ENCODE peak calls at places on chromosomes 5 and 9, in seven cellular contexts. P is HCT116, W is K562, N is HepG2, Q is GM12878, S is Panc1, A is GM23338. M is an unnamed sample.

GRCh38 chr5:123943136-123943535 is 431.2 kb downstream of the CSNK1G3 start:
- ATAC-seq in P (no peak), W (no peak), N (no peak), Q (no peak), S (no peak), A (no peak), M (no peak)

GRCh38 chr9:14256588-14256987 is 57.4 kb downstream of the NFIB start:
- ATAC-seq in P (no peak), W (no peak), N (no peak), Q (no peak), S (no peak), A (no peak), M (peak)

GRCh38 chr9:85738509-85738908 is 3.2 kb downstream of the AGTPBP1 start:
- ATAC-seq in P (no peak), W (no peak), N (no peak), Q (no peak), S (no peak), A (no peak), M (no peak)

GRCh38 chr5:122673343-122673742 is 101.5 kb upstream of the SNX2 start:
- ATAC-seq in P (no peak), W (no peak), N (no peak), Q (no peak), S (no peak), A (no peak), M (peak)

GRCh38 chr5:180128671-180129261 is 57.2 kb upstream of the RNF130 start:
- ATAC-seq in P (no peak), W (no peak), N (no peak), Q (no peak), S (no peak), A (no peak), M (no peak)

GRCh38 chr9:89350988-89351557 is 32.8 kb downstream of the SECISBP2 start:
- ATAC-seq in P (no peak), W (no peak), N (peak), Q (no peak), S (no peak), A (no peak), M (no peak)

GRCh38 chr9:88915916-88916315 is 75.4 kb upstream of the S1PR3 start:
- ATAC-seq in P (no peak), W (no peak), N (no peak), Q (no peak), S (no peak), A (no peak), M (no peak)

GRCh38 chr5:16120579-16120978 is 59.0 kb downstream of the MARCHF11 start:
- ATAC-seq in P (no peak), W (no peak), N (no peak), Q (no peak), S (no peak), A (no peak), M (no peak)

GRCh38 chr5:133267601-133268000 is 215.8 kb downstream of the HSPA4 start:
- ATAC-seq in P (no peak), W (no peak), N (no peak), Q (no peak), S (no peak), A (no peak), M (no peak)

GRCh38 chr9:118366228-118366627 is 662.0 kb downstream of the TLR4 start:
- ATAC-seq in P (no peak), W (no peak), N (no peak), Q (no peak), S (no peak), A (no peak), M (no peak)

GRCh38 chr5:79237735-79238560 is 2.0 kb downstream of the JMY start:
- ATAC-seq in P (no peak), W (peak), N (peak), Q (peak), S (peak), A (no peak), M (no peak)

GRCh38 chr9:133960568-133961129 is 31.5 kb downstream of the VAV2 start:
- ATAC-seq in P (no peak), W (no peak), N (peak), Q (no peak), S (no peak), A (peak), M (peak)

GRCh38 chr9:2666569-2666968 is 45.0 kb downstream of the VLDLR start:
- ATAC-seq in P (no peak), W (no peak), N (no peak), Q (no peak), S (no peak), A (no peak), M (no peak)

GRCh38 chr9:97697837-97698236 is 697 bp upstream of the XPA start:
- ATAC-seq in P (no peak), W (no peak), N (peak), Q (no peak), S (no peak), A (no peak), M (no peak)

GRCh38 chr5:1027631-1028441 is 19.2 kb downstream of the NKD2 start:
- ATAC-seq in P (no peak), W (no peak), N (no peak), Q (no peak), S (no peak), A (no peak), M (no peak)

GRCh38 chr9:73039253-73039915 is 86.5 kb upstream of the ALDH1A1 start:
- ATAC-seq in P (no peak), W (no peak), N (no peak), Q (no peak), S (no peak), A (no peak), M (peak)

GRCh38 chr5:81679885-81680284 is 71.0 kb downstream of the SSBP2 start:
- ATAC-seq in P (no peak), W (no peak), N (no peak), Q (no peak), S (no peak), A (no peak), M (no peak)

GRCh38 chr5:168578506-168579205 is 512 bp downstream of the PANK3 start:
- ATAC-seq in P (peak), W (peak), N (peak), Q (peak), S (peak), A (peak), M (peak)

GRCh38 chr5:152329191-152329590 is 75.9 kb downstream of the NMUR2 start:
- ATAC-seq in P (no peak), W (no peak), N (no peak), Q (no peak), S (no peak), A (no peak), M (no peak)

GRCh38 chr5:145827275-145827674 is 7.9 kb downstream of the PRELID2 start:
- ATAC-seq in P (no peak), W (peak), N (no peak), Q (no peak), S (no peak), A (no peak), M (no peak)

GRCh38 chr5:54643679-54644078 is 126.1 kb downstream of the SNX18 start:
- ATAC-seq in P (peak), W (no peak), N (no peak), Q (no peak), S (no peak), A (no peak), M (no peak)

GRCh38 chr9:33167084-33167948 is at the start of gene B4GALT1:
- ATAC-seq in P (peak), W (peak), N (peak), Q (peak), S (peak), A (peak), M (peak)

GRCh38 chr9:77800924-77801551 is 152.9 kb upstream of the GNA14 start:
- ATAC-seq in P (no peak), W (no peak), N (no peak), Q (no peak), S (no peak), A (no peak), M (no peak)

GRCh38 chr9:127567898-127568617 is 44.0 kb upstream of the STXBP1 start:
- ATAC-seq in P (no peak), W (peak), N (peak), Q (no peak), S (peak), A (peak), M (no peak)

GRCh38 chr5:149271717-149272558 is at the start of gene AFAP1L1:
- ATAC-seq in P (peak), W (peak), N (peak), Q (no peak), S (peak), A (peak), M (peak)

GRCh38 chr9:109017493-109017892 is 4.2 kb upstream of the CTNNAL1 start:
- ATAC-seq in P (no peak), W (no peak), N (no peak), Q (peak), S (no peak), A (no peak), M (no peak)

GRCh38 chr5:138441221-138441620 is 2.4 kb downstream of the REEP2 start:
- ATAC-seq in P (no peak), W (no peak), N (no peak), Q (no peak), S (no peak), A (no peak), M (no peak)

GRCh38 chr9:88013051-88013450 is 38.7 kb upstream of the CDK20 start:
- ATAC-seq in P (no peak), W (no peak), N (no peak), Q (no peak), S (no peak), A (no peak), M (no peak)

GRCh38 chr9:6040077-6040476 is 24.7 kb upstream of the RANBP6 start:
- ATAC-seq in P (no peak), W (no peak), N (no peak), Q (peak), S (no peak), A (no peak), M (no peak)

DNA sequence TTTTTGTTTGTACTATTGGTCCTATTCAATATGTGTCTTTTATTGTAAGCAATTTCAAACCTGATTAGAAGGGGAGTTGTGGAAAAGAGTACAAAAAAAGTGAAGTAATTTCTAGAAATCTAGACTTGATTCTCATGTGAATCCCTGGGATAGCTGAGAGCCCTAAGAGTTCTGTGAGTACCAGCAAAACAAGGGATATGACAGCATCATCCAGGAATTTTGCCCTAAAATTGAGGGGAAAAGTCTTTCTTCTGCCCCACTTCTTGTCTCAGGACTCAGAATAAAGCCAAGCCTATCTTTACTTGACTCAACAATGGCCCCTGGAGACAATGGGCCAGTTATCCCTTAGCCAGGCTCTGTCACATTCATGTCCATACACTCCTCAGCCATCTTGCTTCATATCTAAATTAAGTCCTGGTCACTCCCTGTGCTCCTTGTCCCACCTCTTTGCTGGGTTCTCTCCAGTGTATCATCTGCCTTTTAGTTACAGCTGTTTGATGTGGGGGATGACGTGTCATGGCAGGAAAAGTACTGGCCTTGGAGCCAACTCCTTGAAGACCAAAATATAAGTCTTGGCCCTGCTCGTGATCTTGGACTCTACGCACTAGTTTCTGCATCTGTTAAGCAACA is 81.2 kb downstream of the ADAMTS12 start:
- ATAC-seq in P (no peak), W (no peak), N (no peak), Q (no peak), S (no peak), A (no peak), M (peak)
- H3K27ac ChIP-seq in P (no peak), W (no peak), N (no peak), Q (no peak), S (no peak), A (no peak), M (no peak)

DNA sequence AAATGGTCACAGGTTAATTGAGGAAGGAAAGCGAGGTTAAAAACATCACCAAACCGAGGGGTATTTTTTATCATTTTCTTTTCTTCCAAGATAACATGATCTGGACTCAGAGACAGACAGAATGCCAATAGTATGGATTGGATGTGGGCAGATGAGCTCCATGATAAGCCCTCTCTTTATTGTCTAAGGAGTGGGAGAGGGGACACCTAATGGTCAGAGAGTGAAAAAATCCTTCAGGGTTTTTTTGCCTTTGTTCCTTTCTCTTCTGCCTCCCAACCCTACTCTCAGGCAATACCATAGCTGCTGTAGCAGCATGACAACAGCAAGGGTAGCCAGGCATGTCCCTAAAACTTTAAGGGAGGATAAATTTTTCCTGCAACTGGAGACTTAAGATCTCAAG is 94.7 kb downstream of the DIRAS2 start:
- ATAC-seq in P (peak), W (no peak), N (no peak), Q (no peak), S (no peak), A (peak), M (no peak)
- TF ChIP-seq CTCF in P (no peak), W (no peak), N (no peak), Q (no peak), S (no peak), A (no peak), M (no peak)

GRCh38 chr9:123329329-123329955 is 26.6 kb upstream of the CRB2 start:
- ATAC-seq in P (peak), W (peak), N (no peak), Q (peak), S (no peak), A (no peak), M (no peak)
- TF ChIP-seq POLR2AphosphoS5 in P (no peak), W (no peak), N (no peak), Q (no peak), S (no peak), A (no peak), M (no peak)

DNA sequence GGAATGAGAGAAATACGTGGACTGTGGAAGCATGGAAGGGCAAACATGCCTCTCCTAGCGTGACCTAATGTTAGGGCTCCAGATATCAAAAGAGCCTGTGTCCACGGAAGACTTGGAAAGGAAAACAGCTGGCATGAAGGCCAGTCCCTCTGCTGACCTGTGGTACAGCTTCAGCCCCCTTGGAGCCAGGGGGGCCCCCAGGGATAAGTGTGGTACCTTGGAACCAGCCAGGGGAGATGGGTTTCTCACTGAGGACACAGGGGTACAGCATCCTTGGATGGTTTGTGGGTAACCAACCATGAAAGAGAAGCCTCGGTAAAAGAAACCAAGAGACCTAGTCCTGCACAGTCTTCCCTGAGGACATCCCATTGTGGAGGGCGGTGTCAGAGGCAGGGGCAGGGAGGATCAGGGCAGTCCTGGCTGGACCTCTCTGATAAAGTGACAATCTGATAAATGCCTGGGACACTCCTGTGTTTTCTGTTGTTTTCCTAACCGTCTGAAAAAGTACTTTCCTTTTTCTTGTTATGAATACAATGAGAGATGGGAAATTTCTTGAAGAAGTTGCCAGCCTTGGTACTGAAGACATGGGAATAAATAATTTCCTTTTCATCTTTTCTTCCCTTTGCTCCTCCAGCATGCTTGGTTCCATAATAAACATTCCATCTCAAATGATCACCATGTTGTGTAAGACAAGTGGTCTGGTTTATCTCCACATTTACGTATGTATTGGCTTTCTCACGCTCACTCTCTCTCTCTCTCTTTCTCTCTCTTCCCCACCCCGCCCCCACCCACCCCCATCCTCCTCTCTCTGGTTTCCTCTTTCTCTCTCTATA is 102.2 kb downstream of the SUSD1 start:
- ATAC-seq in P (peak), W (peak), N (no peak), Q (no peak), S (peak), A (no peak), M (no peak)
- H3K27ac ChIP-seq in P (no peak), W (peak), N (no peak), Q (peak), S (peak), A (no peak), M (peak)

DNA sequence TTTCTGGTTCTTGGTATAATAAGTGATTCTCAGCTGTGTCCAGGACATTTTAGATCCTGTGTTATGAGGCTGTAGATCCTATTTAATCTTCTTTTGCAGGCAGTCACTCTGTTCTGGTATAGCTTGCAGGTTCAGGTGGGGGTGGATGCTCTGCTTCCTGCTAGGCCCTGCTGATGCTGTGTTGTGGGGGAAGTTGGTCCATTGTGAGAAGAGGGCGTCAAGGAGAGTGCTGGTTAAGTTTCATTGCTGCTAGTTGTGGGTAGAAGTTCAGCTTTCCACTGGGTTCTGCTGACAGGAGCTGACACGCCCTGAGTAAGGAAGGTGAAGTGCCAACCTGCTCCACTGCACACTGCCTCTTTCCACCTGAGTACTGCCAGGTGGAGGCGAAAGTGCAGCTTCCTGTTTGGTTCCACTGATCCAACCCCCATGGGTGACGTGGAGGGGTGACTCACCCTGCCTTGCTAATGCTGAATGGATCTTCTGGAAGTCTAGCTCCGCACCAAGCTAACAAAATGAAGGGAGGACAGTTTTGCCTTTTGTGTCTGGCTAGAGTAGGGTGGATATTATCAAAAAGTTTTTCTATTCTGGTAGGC is 16.3 kb downstream of the NMRK1 start:
- ATAC-seq in P (peak), W (peak), N (no peak), Q (peak), S (no peak), A (no peak), M (no peak)
- TF ChIP-seq CTCF in P (no peak), W (no peak), N (no peak), Q (no peak), S (no peak), A (no peak), M (no peak)

GRCh38 chr9:129319076-129319937 is 141.2 kb upstream of the IER5L start:
- ATAC-seq in P (no peak), W (no peak), N (no peak), Q (no peak), S (no peak), A (no peak), M (no peak)

GRCh38 chr9:129319938-129320481 is 141.9 kb upstream of the IER5L start:
- ATAC-seq in P (no peak), W (no peak), N (no peak), Q (peak), S (no peak), A (peak), M (no peak)

GRCh38 chr9:129321511-129322021 is 143.5 kb upstream of the IER5L start:
- ATAC-seq in P (no peak), W (no peak), N (no peak), Q (no peak), S (no peak), A (no peak), M (no peak)

GRCh38 chr9:129322022-129322621 is 144.1 kb upstream of the IER5L start:
- ATAC-seq in P (no peak), W (no peak), N (no peak), Q (no peak), S (no peak), A (no peak), M (no peak)

GRCh38 chr9:129320575-129321311 is 142.7 kb upstream of the IER5L start:
- ATAC-seq in P (no peak), W (peak), N (no peak), Q (peak), S (no peak), A (peak), M (peak)
- TF ChIP-seq POLR2AphosphoS5 in P (no peak), W (no peak), N (no peak), Q (no peak), S (no peak), A (no peak), M (no peak)

M was measured in gastroesophageal sphincter.